ENCODE peak calls at places on chromosomes 12 and 14, in four cellular contexts. X is left cardiac atrium, C is HEK293T, Q is HFFc6. T is an unnamed sample.
A peak's percentile ranks its signal among the peaks of the same experiment; 100 is the strongest.

GRCh38 chr14:91509083-91509877 is 830 bp downstream of the PPP4R3A start:
- DNase-seq in X (peak; percentile 37), Q (no peak), C (peak; percentile 27), T (peak; percentile 6)

GRCh38 chr14:92677087-92677668 is 71.2 kb downstream of the LGMN start:
- DNase-seq in C (no peak), X (no peak), Q (no peak), T (no peak)

GRCh38 chr12:85089792-85090191 is 53.6 kb downstream of the LRRIQ1 start:
- DNase-seq in X (no peak), Q (no peak), C (no peak), T (no peak)

GRCh38 chr12:102964872-102965271 is 7.4 kb downstream of the ASCL1 start:
- DNase-seq in Q (no peak), C (no peak), X (no peak), T (no peak)

GRCh38 chr12:14213542-14213941 is 151.9 kb upstream of the ATF7IP start:
- DNase-seq in C (no peak), X (no peak), Q (no peak), T (no peak)

GRCh38 chr14:73744874-73745529 is 30.8 kb upstream of the PNMA1 start:
- DNase-seq in C (no peak), X (no peak), Q (no peak), T (no peak)

GRCh38 chr12:63931703-63932102 is 87.2 kb downstream of the SRGAP1 start:
- DNase-seq in Q (no peak), C (no peak), X (no peak), T (no peak)

GRCh38 chr12:102753802-102754201 is 163.2 kb downstream of the PAH start:
- DNase-seq in X (no peak), C (no peak), Q (no peak), T (no peak)

GRCh38 chr14:71693373-71693772 is 238.9 kb upstream of the RGS6 start:
- DNase-seq in X (no peak), C (no peak), Q (peak; percentile 83), T (no peak)

GRCh38 chr12:92396647-92397258 is 251.1 kb upstream of the BTG1 start:
- DNase-seq in Q (peak; percentile 84), C (no peak), X (no peak), T (no peak)

GRCh38 chr12:115474525-115475353 is 790.8 kb upstream of the TBX3 start:
- DNase-seq in C (no peak), X (no peak), Q (no peak), T (no peak)

GRCh38 chr12:66693901-66694513 is 15.1 kb upstream of the GRIP1 start:
- DNase-seq in X (peak; percentile 24), C (peak; percentile 47), Q (peak; percentile 55), T (peak; percentile 58)

GRCh38 chr14:105197274-105197673 is 16.2 kb upstream of the NUDT14 start:
- DNase-seq in X (peak; percentile 69), Q (peak; percentile 62), C (no peak), T (no peak)

GRCh38 chr14:36313898-36314297 is 6.5 kb downstream of the MBIP start:
- DNase-seq in X (no peak), Q (no peak), C (no peak), T (no peak)

GRCh38 chr14:92848941-92849340 is 54.8 kb downstream of the GOLGA5 start:
- DNase-seq in Q (no peak), C (no peak), X (no peak), T (no peak)

GRCh38 chr12:12214635-12215131 is 52.2 kb downstream of the LRP6 start:
- DNase-seq in C (no peak), Q (peak; percentile 64), X (no peak), T (no peak)

GRCh38 chr12:64796205-64796845 is 28.1 kb upstream of the TBC1D30 start:
- DNase-seq in X (peak; percentile 67), C (peak; percentile 65), Q (peak; percentile 90), T (peak; percentile 49)

GRCh38 chr12:48997719-48998496 is 1.3 kb downstream of the DDN start:
- DNase-seq in Q (no peak), C (no peak), X (peak; percentile 32), T (no peak)

GRCh38 chr14:39368261-39368959 is 63.8 kb downstream of the FBXO33 start:
- DNase-seq in C (peak; percentile 66), Q (peak; percentile 71), X (peak; percentile 37), T (peak; percentile 40)

T was measured in NCI-H526 treated with DMSO at 0.1 percent for 48 hours.